ENCODE peak calls at places on chromosome 3, in ten cellular contexts. Z is Peyer's patch, F is kidney epithelial cell, P is PC-3, B is esophagus squamous epithelium, O is fibroblast of lung, U is lower lobe of right lung, A is mucosa of descending colon, I is cardiac muscle cell, R is heart left ventricle. Q is an unnamed sample.

GRCh38 chr3:129481783-129482332 is 41.8 kb downstream of the IFT122 start:
- DNase-seq in P (no peak), Z (peak; percentile 46), U (peak; percentile 61), B (no peak), F (no peak), A (peak; percentile 64), O (peak; percentile 70), I (no peak), R (peak; percentile 46), Q (no peak)

GRCh38 chr3:59660852-59661624 is 611.2 kb upstream of the CFAP20DC start:
- DNase-seq in A (no peak), U (no peak), P (peak; percentile 62), B (no peak), R (no peak), I (no peak), O (no peak), Z (no peak), F (no peak), Q (no peak)

GRCh38 chr3:31161889-31162288 is 267.4 kb upstream of the GADL1 start:
- DNase-seq in R (no peak), Z (no peak), A (no peak), U (no peak), I (no peak), F (no peak), P (no peak), B (no peak), O (peak; percentile 31), Q (no peak)

GRCh38 chr3:42052132-42052866 is 38.9 kb upstream of the TRAK1 start:
- DNase-seq in A (no peak), P (no peak), Z (no peak), B (no peak), O (peak; percentile 88), R (no peak), U (no peak), F (no peak), I (no peak), Q (no peak)

GRCh38 chr3:24683090-24683489 is 188.4 kb upstream of the THRB start:
- DNase-seq in B (no peak), U (no peak), Z (no peak), I (no peak), A (no peak), F (no peak), O (peak; percentile 26), P (no peak), R (no peak), Q (no peak)

GRCh38 chr3:106006001-106006400 is 137.2 kb upstream of the CBLB start:
- DNase-seq in P (peak; percentile 62), I (no peak), U (no peak), A (no peak), R (no peak), Z (no peak), O (peak; percentile 97), B (no peak), F (no peak), Q (no peak)

GRCh38 chr3:173970206-173970605 is 572.7 kb downstream of the NLGN1 start:
- DNase-seq in P (no peak), Z (no peak), O (peak; percentile 11), B (no peak), F (no peak), R (no peak), A (no peak), I (no peak), U (no peak), Q (no peak)

GRCh38 chr3:45868213-45868612 is 18.1 kb upstream of the CCR9 start:
- DNase-seq in I (no peak), Z (no peak), A (no peak), O (no peak), P (peak; percentile 89), B (no peak), R (no peak), U (no peak), F (no peak), Q (no peak)

GRCh38 chr3:64995857-64996564 is 308.2 kb upstream of the ADAMTS9 start:
- DNase-seq in I (peak; percentile 9), P (no peak), B (no peak), R (no peak), A (no peak), F (no peak), O (peak; percentile 70), U (no peak), Z (no peak), Q (peak; percentile 9)

GRCh38 chr3:186589115-186589514 is 18.6 kb downstream of the DNAJB11 start:
- DNase-seq in A (no peak), B (no peak), F (no peak), R (no peak), O (no peak), P (no peak), U (no peak), I (peak; percentile 31), Z (no peak), Q (no peak)

GRCh38 chr3:159787191-159787590 is 201.4 kb upstream of the IL12A start:
- DNase-seq in A (no peak), I (no peak), U (no peak), R (no peak), O (peak; percentile 89), P (peak; percentile 97), B (no peak), Z (no peak), F (no peak), Q (no peak)

GRCh38 chr3:165462616-165463334 is 266.6 kb upstream of the SLITRK3 start:
- DNase-seq in P (no peak), Z (no peak), I (no peak), R (no peak), B (no peak), U (no peak), F (no peak), O (peak; percentile 34), A (no peak), Q (no peak)

GRCh38 chr3:19931180-19931692 is 2.8 kb downstream of the EFHB start:
- DNase-seq in Z (no peak), F (no peak), I (no peak), O (no peak), U (no peak), B (no peak), P (no peak), R (no peak), A (no peak), Q (peak; percentile 26)

GRCh38 chr3:48621461-48621869 is at the start of gene TMEM89:
- DNase-seq in U (no peak), Z (no peak), B (no peak), P (no peak), R (no peak), A (no peak), O (no peak), I (no peak), F (no peak), Q (no peak)

GRCh38 chr3:139532996-139533395 is 6.5 kb downstream of the RBP1 start:
- DNase-seq in P (no peak), R (no peak), O (peak; percentile 42), U (no peak), Z (no peak), A (no peak), F (no peak), I (no peak), B (no peak), Q (no peak)

GRCh38 chr3:16427309-16427965 is 86.1 kb downstream of the RFTN1 start:
- DNase-seq in Z (no peak), F (peak; percentile 53), A (no peak), O (peak; percentile 95), P (peak; percentile 17), U (no peak), R (no peak), I (peak; percentile 14), B (no peak), Q (no peak)

DNA sequence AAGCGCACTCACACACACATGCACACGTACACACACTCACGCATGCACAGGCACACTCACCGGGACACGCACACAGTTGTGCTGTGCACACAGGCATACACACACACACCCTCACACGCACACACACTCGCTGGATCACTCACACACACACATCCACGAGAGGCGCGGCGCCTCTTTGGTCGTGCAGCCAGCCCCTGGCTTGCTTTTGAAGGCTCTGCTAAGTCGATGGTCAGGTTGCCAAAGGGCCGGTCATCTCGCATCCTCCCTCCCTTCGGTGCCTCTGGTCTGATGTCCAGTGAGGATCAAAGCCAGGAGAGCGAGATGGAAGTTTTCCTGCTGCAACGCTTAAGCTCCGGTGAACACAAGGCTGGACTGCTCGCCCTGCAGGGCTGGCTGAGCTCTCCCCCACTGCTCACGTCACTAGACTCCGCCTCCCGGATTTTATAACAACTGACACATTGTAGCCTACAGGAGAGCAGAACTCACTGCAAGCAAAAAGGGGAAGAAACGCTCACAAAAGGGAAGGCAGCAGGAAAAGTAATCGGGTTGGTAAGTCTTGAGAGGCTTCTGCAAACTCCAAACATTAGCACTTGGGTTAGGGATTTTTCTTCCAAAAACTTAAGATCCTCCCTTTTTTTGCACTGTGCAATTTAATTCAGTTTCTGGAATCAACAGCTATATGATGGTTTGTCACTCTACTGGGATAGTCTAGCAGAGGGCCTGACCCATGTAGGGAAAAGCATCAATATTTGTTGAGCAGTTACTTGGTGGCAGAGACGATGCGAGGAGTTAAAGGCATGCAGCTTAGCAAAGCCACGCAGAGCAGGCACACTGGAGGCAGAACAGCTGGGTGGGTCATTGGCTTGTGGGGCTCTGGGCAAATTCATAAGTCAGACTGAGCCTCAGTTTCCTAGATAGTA is at the start of gene SRGAP3:
- DNase-seq in I (peak; percentile 91), O (peak; percentile 91), Z (peak; percentile 85), P (peak; percentile 97), B (peak; percentile 29), F (peak; percentile 83), A (peak; percentile 81), R (peak; percentile 88), U (peak; percentile 88), Q (peak; percentile 76)
- TF ChIP-seq CTCF in I (peak; percentile 41), O (peak; percentile 48), Z (peak; percentile 65), P (peak; percentile 32), B (peak; percentile 36), F (peak; percentile 29), A (no peak), R (peak; percentile 47), U (peak; percentile 40), Q (peak; percentile 27)

GRCh38 chr3:51330046-51330445 is 55.0 kb upstream of the MANF start:
- DNase-seq in U (no peak), Z (no peak), F (no peak), P (no peak), R (no peak), B (no peak), O (no peak), A (no peak), I (no peak), Q (no peak)
- H3K36me3 ChIP-seq in U (no peaks in the 10 kb centered on the region), Z (no peaks in the 10 kb centered on the region), F (no peaks in the 10 kb centered on the region), P (no peaks in the 10 kb centered on the region), R (no peaks in the 10 kb centered on the region), B (no peaks in the 10 kb centered on the region), O (no peaks in the 10 kb centered on the region), A (no peaks in the 10 kb centered on the region), I (no peaks in the 10 kb centered on the region), Q (no peaks in the 10 kb centered on the region)

GRCh38 chr3:132597660-132598059 is 590 bp downstream of the ACKR4 start:
- DNase-seq in F (no peak), P (no peak), Z (no peak), U (no peak), O (no peak), I (no peak), A (no peak), B (no peak), R (no peak), Q (no peak)
- H3K4me3 ChIP-seq in F (no peak overlapping the region), P (no peak overlapping the region), Z (no peak overlapping the region), U (peak overlapping the region; percentile 44), O (peak overlapping the region; percentile 41), I (no peak overlapping the region), A (no peak overlapping the region), B (no peak overlapping the region), R (peak overlapping the region; percentile 26), Q (no peak overlapping the region)

DNA sequence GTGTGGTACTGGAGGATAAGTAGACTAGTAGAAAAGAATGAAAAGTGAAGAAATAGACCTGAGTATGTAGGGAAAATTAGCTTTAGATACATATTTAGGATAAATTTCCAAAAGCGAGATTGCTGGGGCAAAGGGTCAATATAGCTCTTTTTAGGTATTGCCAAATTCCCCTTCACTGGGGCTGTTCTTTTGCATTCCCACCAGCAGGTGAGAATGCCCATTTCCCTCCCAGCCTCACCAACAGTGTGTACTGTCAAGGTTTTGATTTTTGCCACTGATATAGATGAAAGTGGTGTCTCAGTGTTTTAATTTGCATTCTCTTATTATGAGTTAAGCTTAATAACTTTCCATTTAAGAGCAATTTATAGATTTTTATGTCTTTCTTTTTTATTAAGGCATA is 35.7 kb upstream of the BHLHE40 start:
- DNase-seq in U (no peak), P (peak; percentile 46), A (no peak), Z (no peak), B (no peak), R (no peak), F (no peak), I (no peak), O (no peak), Q (no peak)
- TF ChIP-seq CTCF in U (peak; percentile 9), P (peak; percentile 64), A (no peak), Z (no peak), B (no peak), R (no peak), F (peak; percentile 25), I (peak; percentile 35), O (peak; percentile 34), Q (no peak)